ENCODE peak calls at places on chromosome 13, in six cellular contexts. O, E, N, V, A and W are unnamed samples.

GRCh38 chr13:23359882-23360281 is 73.6 kb downstream of the SACS start:
- DNase-seq in V (no peak), O (no peak), E (no peak), A (no peak), N (no peak), W (no peak)

GRCh38 chr13:57634829-57635165 is 3.3 kb downstream of the PCDH17 start:
- DNase-seq in V (no peak), N (no peak), A (peak), E (peak), O (no peak), W (no peak)

GRCh38 chr13:44040070-44040753 is 160.5 kb downstream of the LACC1 start:
- DNase-seq in A (no peak), N (no peak), O (no peak), V (no peak), E (no peak), W (no peak)

GRCh38 chr13:35255241-35255640 is 221.2 kb downstream of the MAB21L1 start:
- DNase-seq in V (no peak), A (no peak), E (no peak), O (no peak), N (no peak), W (no peak)

GRCh38 chr13:83883061-83883523 is 818 bp upstream of the SLITRK1 start:
- DNase-seq in A (no peak), O (no peak), N (no peak), V (no peak), E (peak), W (no peak)

GRCh38 chr13:40961224-40961623 is 57.9 kb downstream of the ELF1 start:
- DNase-seq in A (no peak), O (no peak), N (no peak), E (no peak), V (no peak), W (no peak)

GRCh38 chr13:112743451-112744305 is 53.8 kb downstream of the ATP11A start:
- DNase-seq in E (no peak), N (no peak), V (no peak), O (no peak), A (no peak), W (no peak)

GRCh38 chr13:67223742-67224141 is 6.4 kb downstream of the PCDH9 start:
- DNase-seq in V (no peak), O (no peak), N (no peak), E (no peak), A (no peak), W (no peak)

GRCh38 chr13:113458218-113459065 is 5.2 kb upstream of the ADPRHL1 start:
- DNase-seq in E (peak), N (no peak), O (no peak), A (no peak), V (peak), W (no peak)

GRCh38 chr13:46778879-46779278 is 18.1 kb downstream of the ESD start:
- DNase-seq in N (no peak), O (no peak), E (no peak), A (no peak), V (no peak), W (peak)

GRCh38 chr13:21518617-21519144 is 59.6 kb upstream of the ZDHHC20 start:
- DNase-seq in V (no peak), A (no peak), O (no peak), E (no peak), N (no peak), W (no peak)

GRCh38 chr13:102854675-102855074 is 8.8 kb downstream of the ERCC5 start:
- DNase-seq in O (no peak), A (no peak), N (no peak), E (no peak), V (no peak), W (no peak)

GRCh38 chr13:21849323-21849722 is 178.4 kb downstream of the FGF9 start:
- DNase-seq in O (peak), V (no peak), E (peak), N (no peak), A (peak), W (no peak)

GRCh38 chr13:69951412-69951811 is 156.2 kb upstream of the ATXN8OS start:
- DNase-seq in N (no peak), O (no peak), V (no peak), A (no peak), E (no peak), W (no peak)

GRCh38 chr13:114071991-114072390 is 60.4 kb downstream of the RASA3 start:
- DNase-seq in O (no peak), V (peak), A (no peak), E (no peak), N (no peak), W (no peak)

GRCh38 chr13:21691500-21691899 is 20.6 kb downstream of the FGF9 start:
- DNase-seq in N (no peak), O (no peak), A (no peak), V (no peak), E (no peak), W (no peak)

GRCh38 chr13:110980921-110981320 is 66.1 kb upstream of the ANKRD10 start:
- DNase-seq in A (no peak), V (no peak), E (no peak), N (no peak), O (no peak), W (no peak)

GRCh38 chr13:30829145-30829544 is 76.9 kb upstream of the MEDAG start:
- DNase-seq in N (no peak), V (no peak), E (no peak), O (no peak), A (peak), W (no peak)

GRCh38 chr13:47499358-47500150 is 501.5 kb downstream of the SUCLA2 start:
- DNase-seq in E (no peak), A (peak), O (no peak), V (no peak), N (no peak), W (peak)

GRCh38 chr13:98143157-98143553 is 261 bp downstream of the FARP1 start:
- DNase-seq in N (peak), O (no peak), A (no peak), E (no peak), V (no peak), W (no peak)

GRCh38 chr13:98142427-98143156 is at the start of gene FARP1:
- DNase-seq in E (peak), V (peak), A (peak), N (peak), O (peak), W (no peak)

GRCh38 chr13:98141091-98141490 is 1.8 kb upstream of the FARP1 start:
- DNase-seq in E (no peak), N (no peak), A (no peak), V (no peak), O (no peak), W (no peak)

GRCh38 chr13:98141509-98141908 is 1.4 kb upstream of the FARP1 start:
- DNase-seq in A (no peak), N (no peak), O (no peak), V (no peak), E (peak), W (no peak)

DNA sequence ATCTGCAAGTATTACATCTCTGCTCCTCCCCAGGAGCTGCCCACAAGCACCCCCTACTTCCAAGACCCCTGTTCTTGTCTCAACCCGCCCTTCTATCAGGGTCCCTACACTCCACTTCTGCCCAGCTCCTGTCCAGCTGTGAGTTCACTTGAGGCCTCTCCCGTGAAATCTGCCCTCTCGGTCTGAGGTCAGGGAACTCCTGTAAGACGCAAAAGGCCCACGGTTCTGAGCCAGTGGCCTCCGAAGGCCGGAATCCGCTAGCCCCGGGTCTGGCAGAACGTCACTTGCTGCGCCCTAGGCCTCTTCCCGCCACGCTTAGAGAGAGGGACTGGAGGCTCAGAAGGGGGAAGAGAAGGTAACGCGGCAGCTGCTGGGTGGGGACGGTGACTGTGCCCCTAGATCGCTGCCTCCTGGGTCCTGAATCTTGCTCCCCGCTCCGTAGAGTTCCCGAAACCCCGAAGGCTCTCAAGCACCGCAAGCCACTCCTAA is 912 bp upstream of the FARP1 start:
- DNase-seq in N (peak), O (peak), A (peak), E (peak), V (peak), W (no peak)
- H3K4me3 ChIP-seq in N (peak), O (peak), A (peak), E (peak), V (peak), W (peak)

GRCh38 chr13:33280550-33280905 is 5.0 kb downstream of the STARD13 start:
- DNase-seq in A (no peak), E (no peak), V (no peak), N (no peak), O (no peak), W (no peak)
- H3K4me3 ChIP-seq in A (no peak), E (no peak), V (no peak), N (peak), O (no peak), W (no peak)

GRCh38 chr13:32254916-32255743 is 60.0 kb downstream of the ZAR1L start:
- DNase-seq in N (no peak), A (no peak), E (no peak), O (no peak), V (no peak), W (no peak)

GRCh38 chr13:32253911-32254399 is 61.2 kb downstream of the ZAR1L start:
- DNase-seq in N (no peak), V (no peak), A (no peak), E (no peak), O (no peak), W (no peak)

GRCh38 chr13:32252812-32253440 is 62.2 kb downstream of the ZAR1L start:
- DNase-seq in A (no peak), V (no peak), N (no peak), O (no peak), E (no peak), W (no peak)

GRCh38 chr13:32255744-32256120 is 59.4 kb downstream of the ZAR1L start:
- DNase-seq in A (peak), E (no peak), N (no peak), V (no peak), O (no peak), W (no peak)

DNA sequence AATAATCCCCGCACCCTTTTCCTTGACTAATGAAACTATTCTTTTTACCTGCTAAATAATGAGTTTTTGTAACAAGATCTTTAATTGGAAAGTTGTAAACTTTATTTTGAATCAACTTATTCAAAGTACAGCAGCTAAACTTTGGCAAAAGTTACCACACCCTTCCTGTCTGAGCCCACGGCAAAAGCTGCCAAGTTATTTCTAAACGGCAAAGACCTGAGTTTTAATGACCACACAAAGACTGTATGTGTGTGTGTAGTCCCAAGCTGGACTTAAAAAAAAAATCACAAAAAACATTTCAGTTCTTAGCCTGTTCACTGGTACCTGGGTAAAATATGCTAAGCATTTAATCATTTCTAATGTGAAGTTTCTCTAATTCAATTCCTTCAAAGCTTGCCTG is 60.7 kb downstream of the ZAR1L start:
- DNase-seq in E (no peak), N (no peak), O (no peak), A (no peak), V (no peak), W (no peak)
- H3K4me3 ChIP-seq in E (no peak), N (peak), O (peak), A (no peak), V (peak), W (no peak)

DNA sequence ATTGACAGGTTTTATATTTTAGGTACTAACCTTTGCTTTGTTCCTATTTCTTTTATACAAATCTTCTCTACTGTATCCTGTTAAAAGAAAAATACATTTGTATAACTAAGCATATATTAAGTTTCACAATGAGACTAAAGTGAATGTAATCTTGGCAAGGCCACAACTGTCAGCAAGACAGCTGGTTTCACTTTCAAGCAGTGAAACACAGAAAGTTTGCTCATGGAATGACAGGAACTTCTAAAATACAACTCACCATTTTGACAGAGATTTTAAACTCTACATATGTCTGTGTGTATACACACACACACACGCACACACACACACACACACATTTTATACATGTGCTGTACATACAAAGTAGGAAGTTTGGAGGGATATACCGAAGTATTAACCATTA is 53.3 kb downstream of the PARP4 start:
- DNase-seq in A (no peak), E (no peak), N (no peak), V (no peak), O (no peak), W (peak)
- H3K4me3 ChIP-seq in A (no peak), E (no peak), N (no peak), V (no peak), O (no peak), W (no peak)

DNA sequence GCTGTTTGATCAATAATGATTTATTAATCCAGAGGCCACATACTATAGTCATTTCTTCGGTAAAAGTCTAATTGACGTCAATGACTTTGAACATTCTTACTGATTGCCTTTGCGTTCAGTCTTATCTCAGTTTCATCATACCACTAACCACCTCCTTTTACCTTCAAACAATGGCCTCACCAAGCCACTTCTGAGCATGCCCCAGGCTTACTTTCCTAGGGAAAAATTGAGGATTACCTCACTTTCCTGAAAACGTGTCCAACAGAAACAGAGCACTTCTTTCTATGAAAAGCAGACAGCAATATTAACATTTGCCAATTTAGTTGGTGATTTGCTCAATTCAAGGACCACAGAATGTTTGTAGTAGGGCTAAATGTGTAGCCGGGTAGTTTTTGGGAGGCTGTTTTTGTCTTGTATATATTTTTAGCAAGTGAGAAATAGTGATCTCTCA is 157.6 kb downstream of the KLF5 start:
- DNase-seq in O (no peak), A (no peak), N (no peak), V (no peak), E (no peak), W (peak)
- H3K4me3 ChIP-seq in O (no peak), A (no peak), N (no peak), V (no peak), E (no peak), W (no peak)